ENCODE peak calls at places on chromosomes 2 and 18, in nine cellular contexts. S, Y, T, Q, W, M, E, A and V are unnamed samples.

GRCh38 chr2:46068604-46069003 is 228.6 kb upstream of the EPAS1 start:
- DNase-seq in S (no peak), Y (no peak), T (no peak), Q (no peak), W (no peak), M (no peak), E (no peak), A (no peak), V (no peak)

GRCh38 chr2:234290196-234290595 is 206.7 kb downstream of the ARL4C start:
- DNase-seq in S (no peak), Y (no peak), T (no peak), Q (no peak), W (no peak), M (no peak), E (no peak), A (no peak), V (no peak)

GRCh38 chr18:61471832-61472406 is 138.7 kb downstream of the CDH20 start:
- DNase-seq in S (no peak), Y (no peak), T (no peak), Q (no peak), W (no peak), M (no peak), E (no peak), A (no peak), V (no peak)

GRCh38 chr18:42644729-42645131 is 470.8 kb downstream of the RIT2 start:
- DNase-seq in S (no peak), Y (no peak), T (no peak), Q (no peak), W (no peak), M (no peak), E (no peak), A (no peak), V (no peak)

GRCh38 chr2:134128746-134129145 is 125.1 kb upstream of the MGAT5 start:
- DNase-seq in S (no peak), Y (no peak), T (no peak), Q (no peak), W (no peak), M (no peak), E (no peak), A (no peak), V (no peak)

GRCh38 chr2:122530812-122531211 is 775.4 kb downstream of the TSN start:
- DNase-seq in S (no peak), Y (no peak), T (no peak), Q (no peak), W (no peak), M (no peak), E (no peak), A (no peak), V (no peak)

GRCh38 chr2:238505119-238505891 is 78.6 kb downstream of the ASB1 start:
- DNase-seq in S (no peak), Y (no peak), T (no peak), Q (no peak), W (peak), M (no peak), E (no peak), A (no peak), V (no peak)

GRCh38 chr18:32968228-32968627 is 195.4 kb upstream of the KLHL14 start:
- DNase-seq in S (no peak), Y (no peak), T (no peak), Q (no peak), W (no peak), M (no peak), E (no peak), A (no peak), V (no peak)

GRCh38 chr2:190334479-190335224 is 8.7 kb upstream of the INPP1 start:
- DNase-seq in S (no peak), Y (no peak), T (no peak), Q (no peak), W (no peak), M (no peak), E (no peak), A (no peak), V (no peak)

GRCh38 chr2:100984892-100985307 is 17.2 kb upstream of the RPL31 start:
- DNase-seq in S (peak), Y (peak), T (peak), Q (peak), W (peak), M (peak), E (peak), A (peak), V (peak)

GRCh38 chr18:3305354-3305762 is 43.4 kb downstream of the MYL12B start:
- DNase-seq in S (no peak), Y (peak), T (no peak), Q (no peak), W (no peak), M (no peak), E (peak), A (no peak), V (peak)

GRCh38 chr18:45374878-45375630 is 240.2 kb upstream of the SLC14A2 start:
- DNase-seq in S (no peak), Y (peak), T (no peak), Q (no peak), W (no peak), M (no peak), E (no peak), A (no peak), V (no peak)

GRCh38 chr2:153495725-153496124 is 17.2 kb upstream of the RPRM start:
- DNase-seq in S (no peak), Y (no peak), T (no peak), Q (no peak), W (no peak), M (no peak), E (no peak), A (no peak), V (no peak)

GRCh38 chr18:79677840-79678239 is 1.8 kb upstream of the CTDP1 start:
- DNase-seq in S (no peak), Y (no peak), T (no peak), Q (no peak), W (no peak), M (no peak), E (no peak), A (no peak), V (no peak)

GRCh38 chr2:120418174-120418787 is 72.3 kb downstream of the INHBB start:
- DNase-seq in S (no peak), Y (no peak), T (peak), Q (no peak), W (peak), M (no peak), E (no peak), A (no peak), V (no peak)